ENCODE peak calls at places on chromosome 14, in eight cellular contexts. One of them, this sample, is unnamed.

GRCh38 chr14:58789756-58790155 is 152.0 kb downstream of the DACT1 start:
- DNase-seq in IMR-90: no peak
- DNase-seq in lung microvascular endothelial cell: no peak
- DNase-seq in cardiac fibroblast: no peak
- DNase-seq in smooth muscle cell of the brain vasculature: no peak
- DNase-seq in left lung: no peak
- DNase-seq in activated naive CD8-positive, alpha-beta T cell treated with anti-CD3 and anti-CD28 coated beads, Interleukin-2, amount 50 U/mL, for 24 hours: no peak
- DNase-seq in H54: no peak
- DNase-seq in this sample: no peak

GRCh38 chr14:80977103-80977728 is 21.8 kb downstream of the TSHR start:
- DNase-seq in lung microvascular endothelial cell: no peak
- DNase-seq in IMR-90: no peak
- DNase-seq in smooth muscle cell of the brain vasculature: no peak
- DNase-seq in activated naive CD8-positive, alpha-beta T cell treated with anti-CD3 and anti-CD28 coated beads, Interleukin-2, amount 50 U/mL, for 24 hours: no peak
- DNase-seq in H54: no peak
- DNase-seq in cardiac fibroblast: no peak
- DNase-seq in left lung: no peak
- DNase-seq in this sample: no peak

GRCh38 chr14:76771432-76771980 is 10.2 kb downstream of the VASH1 start:
- DNase-seq in smooth muscle cell of the brain vasculature: no peak
- DNase-seq in left lung: no peak
- DNase-seq in cardiac fibroblast: no peak
- DNase-seq in lung microvascular endothelial cell: no peak
- DNase-seq in IMR-90: no peak
- DNase-seq in activated naive CD8-positive, alpha-beta T cell treated with anti-CD3 and anti-CD28 coated beads, Interleukin-2, amount 50 U/mL, for 24 hours: no peak
- DNase-seq in H54: no peak
- DNase-seq in this sample: no peak

GRCh38 chr14:56212541-56212940 is 94.3 kb downstream of the PELI2 start:
- DNase-seq in cardiac fibroblast: no peak
- DNase-seq in activated naive CD8-positive, alpha-beta T cell treated with anti-CD3 and anti-CD28 coated beads, Interleukin-2, amount 50 U/mL, for 24 hours: no peak
- DNase-seq in smooth muscle cell of the brain vasculature: no peak
- DNase-seq in lung microvascular endothelial cell: no peak
- DNase-seq in H54: no peak
- DNase-seq in IMR-90: no peak
- DNase-seq in left lung: no peak
- DNase-seq in this sample: no peak

GRCh38 chr14:53183611-53184010 is 30.5 kb upstream of the DDHD1 start:
- DNase-seq in lung microvascular endothelial cell: no peak
- DNase-seq in H54: no peak
- DNase-seq in smooth muscle cell of the brain vasculature: no peak
- DNase-seq in IMR-90: no peak
- DNase-seq in activated naive CD8-positive, alpha-beta T cell treated with anti-CD3 and anti-CD28 coated beads, Interleukin-2, amount 50 U/mL, for 24 hours: no peak
- DNase-seq in cardiac fibroblast: peak
- DNase-seq in left lung: no peak
- DNase-seq in this sample: no peak

GRCh38 chr14:73997108-73997943 is 21.8 kb downstream of the ENTPD5 start:
- DNase-seq in IMR-90: no peak
- DNase-seq in cardiac fibroblast: no peak
- DNase-seq in left lung: no peak
- DNase-seq in H54: no peak
- DNase-seq in activated naive CD8-positive, alpha-beta T cell treated with anti-CD3 and anti-CD28 coated beads, Interleukin-2, amount 50 U/mL, for 24 hours: no peak
- DNase-seq in smooth muscle cell of the brain vasculature: no peak
- DNase-seq in lung microvascular endothelial cell: no peak
- DNase-seq in this sample: no peak

GRCh38 chr14:82270286-82270685 is 736.6 kb upstream of the SEL1L start:
- DNase-seq in H54: no peak
- DNase-seq in IMR-90: no peak
- DNase-seq in left lung: no peak
- DNase-seq in activated naive CD8-positive, alpha-beta T cell treated with anti-CD3 and anti-CD28 coated beads, Interleukin-2, amount 50 U/mL, for 24 hours: no peak
- DNase-seq in smooth muscle cell of the brain vasculature: no peak
- DNase-seq in lung microvascular endothelial cell: no peak
- DNase-seq in cardiac fibroblast: no peak
- DNase-seq in this sample: no peak

GRCh38 chr14:64388533-64389243 is 535 bp downstream of the MTHFD1 start:
- DNase-seq in left lung: no peak
- DNase-seq in IMR-90: peak
- DNase-seq in cardiac fibroblast: peak
- DNase-seq in lung microvascular endothelial cell: peak
- DNase-seq in smooth muscle cell of the brain vasculature: peak
- DNase-seq in H54: no peak
- DNase-seq in activated naive CD8-positive, alpha-beta T cell treated with anti-CD3 and anti-CD28 coated beads, Interleukin-2, amount 50 U/mL, for 24 hours: peak
- DNase-seq in this sample: peak

GRCh38 chr14:90573385-90574105 is 176.7 kb downstream of the CALM1 start:
- DNase-seq in H54: no peak
- DNase-seq in left lung: no peak
- DNase-seq in IMR-90: no peak
- DNase-seq in activated naive CD8-positive, alpha-beta T cell treated with anti-CD3 and anti-CD28 coated beads, Interleukin-2, amount 50 U/mL, for 24 hours: no peak
- DNase-seq in smooth muscle cell of the brain vasculature: no peak
- DNase-seq in cardiac fibroblast: peak
- DNase-seq in lung microvascular endothelial cell: no peak
- DNase-seq in this sample: no peak

GRCh38 chr14:35140718-35141581 is 18.6 kb downstream of the PRORP start:
- DNase-seq in IMR-90: peak
- DNase-seq in H54: no peak
- DNase-seq in cardiac fibroblast: no peak
- DNase-seq in left lung: no peak
- DNase-seq in lung microvascular endothelial cell: peak
- DNase-seq in activated naive CD8-positive, alpha-beta T cell treated with anti-CD3 and anti-CD28 coated beads, Interleukin-2, amount 50 U/mL, for 24 hours: no peak
- DNase-seq in smooth muscle cell of the brain vasculature: no peak
- DNase-seq in this sample: peak

GRCh38 chr14:101738921-101739320 is 22.6 kb upstream of the PPP2R5C start:
- DNase-seq in smooth muscle cell of the brain vasculature: no peak
- DNase-seq in cardiac fibroblast: no peak
- DNase-seq in left lung: no peak
- DNase-seq in lung microvascular endothelial cell: no peak
- DNase-seq in IMR-90: no peak
- DNase-seq in activated naive CD8-positive, alpha-beta T cell treated with anti-CD3 and anti-CD28 coated beads, Interleukin-2, amount 50 U/mL, for 24 hours: no peak
- DNase-seq in H54: no peak
- DNase-seq in this sample: no peak